ENCODE peak calls at places on chromosome 16, in eight cellular contexts. Q, F, I, S, O, J, K and W are unnamed samples.

GRCh38 chr16:14056970-14057369 is 14.1 kb upstream of the MRTFB start:
- DNase-seq in K (peak), S (no peak), O (no peak), F (no peak), J (no peak), Q (no peak), I (no peak), W (no peak)

GRCh38 chr16:9302102-9302501 is 210.7 kb downstream of the HAPSTR1 start:
- DNase-seq in F (no peak), J (no peak), Q (no peak), K (no peak), O (no peak), S (no peak), I (no peak), W (no peak)

GRCh38 chr16:88288303-88288702 is 94.5 kb upstream of the ZNF469 start:
- DNase-seq in I (no peak), K (no peak), J (no peak), S (no peak), F (no peak), Q (no peak), O (no peak), W (no peak)

GRCh38 chr16:30585022-30585399 is 486 bp downstream of the ZNF785 start:
- DNase-seq in K (no peak), F (peak), Q (no peak), O (no peak), S (no peak), J (no peak), I (peak), W (peak)

GRCh38 chr16:51816929-51817328 is 665.9 kb upstream of the SALL1 start:
- DNase-seq in K (no peak), F (no peak), S (no peak), Q (no peak), I (no peak), J (no peak), O (no peak), W (no peak)

GRCh38 chr16:22648141-22648540 is 137.4 kb downstream of the NPIPB5 start:
- DNase-seq in Q (no peak), O (no peak), K (no peak), F (no peak), S (no peak), I (no peak), J (no peak), W (no peak)

GRCh38 chr16:74901606-74902005 is 83.3 kb downstream of the WDR59 start:
- DNase-seq in I (no peak), F (no peak), K (no peak), Q (no peak), O (no peak), S (no peak), J (no peak), W (no peak)

GRCh38 chr16:56614549-56614991 is 6.2 kb downstream of the MT2A start:
- DNase-seq in J (no peak), O (peak), F (no peak), S (peak), I (peak), K (peak), Q (no peak), W (no peak)

GRCh38 chr16:29198231-29198630 is 208.3 kb downstream of the NPIPB11 start:
- DNase-seq in K (no peak), F (no peak), I (no peak), O (no peak), J (no peak), Q (no peak), S (no peak), W (no peak)

GRCh38 chr16:64225696-64226095 is 896.2 kb downstream of the CDH11 start:
- DNase-seq in J (no peak), I (no peak), S (no peak), O (no peak), Q (no peak), K (no peak), F (no peak), W (no peak)

GRCh38 chr16:72997141-72997542 is 50.8 kb downstream of the ZFHX3 start:
- DNase-seq in S (peak), I (peak), K (no peak), Q (no peak), F (no peak), J (no peak), O (no peak), W (no peak)

GRCh38 chr16:75088934-75089333 is 27.6 kb downstream of the LDHD start:
- DNase-seq in I (no peak), O (no peak), K (no peak), J (no peak), Q (no peak), S (no peak), F (no peak), W (no peak)

GRCh38 chr16:25006504-25007055 is 8.6 kb downstream of the ARHGAP17 start:
- DNase-seq in F (no peak), K (peak), O (peak), S (peak), Q (no peak), J (no peak), I (no peak), W (no peak)

GRCh38 chr16:23132921-23133532 is 16.2 kb downstream of the USP31 start:
- DNase-seq in S (no peak), J (no peak), I (no peak), Q (no peak), O (no peak), F (no peak), K (peak), W (no peak)

GRCh38 chr16:75477680-75478473 is 13.4 kb upstream of the TMEM170A start:
- DNase-seq in S (no peak), O (no peak), I (peak), K (no peak), J (no peak), Q (no peak), F (no peak), W (no peak)

GRCh38 chr16:31090540-31090939 is 1.8 kb upstream of the PRSS53 start:
- DNase-seq in S (peak), J (no peak), I (no peak), O (no peak), F (no peak), Q (no peak), K (no peak), W (no peak)

GRCh38 chr16:30526137-30526822 is at the start of gene ZNF768:
- DNase-seq in S (peak), K (peak), Q (no peak), O (peak), F (peak), J (no peak), I (peak), W (peak)

GRCh38 chr16:68644715-68645493 is at the start of gene CDH3:
- DNase-seq in Q (peak), S (peak), I (peak), J (no peak), O (no peak), F (peak), K (no peak), W (peak)

GRCh38 chr16:28933176-28933575 is 1.4 kb downstream of the CD19 start:
- DNase-seq in I (no peak), S (no peak), J (no peak), F (no peak), K (no peak), Q (no peak), O (no peak), W (no peak)

GRCh38 chr16:54538241-54538640 is 251.7 kb upstream of the IRX3 start:
- DNase-seq in O (no peak), S (no peak), J (no peak), Q (no peak), F (no peak), K (no peak), I (no peak), W (peak)
- TF ChIP-seq CTCF in O (no peak), S (no peak), J (no peak), Q (no peak), F (no peak), K (no peak), I (no peak), W (peak)

GRCh38 chr16:86231996-86232350 is 278.4 kb upstream of the FOXF1 start:
- DNase-seq in I (no peak), K (no peak), S (no peak), O (no peak), F (no peak), J (no peak), Q (no peak), W (no peak)
- TF ChIP-seq EZH2 in I (no peak), K (no peak), S (no peak), O (no peak), F (no peak), J (no peak), Q (no peak), W (no peak)

DNA sequence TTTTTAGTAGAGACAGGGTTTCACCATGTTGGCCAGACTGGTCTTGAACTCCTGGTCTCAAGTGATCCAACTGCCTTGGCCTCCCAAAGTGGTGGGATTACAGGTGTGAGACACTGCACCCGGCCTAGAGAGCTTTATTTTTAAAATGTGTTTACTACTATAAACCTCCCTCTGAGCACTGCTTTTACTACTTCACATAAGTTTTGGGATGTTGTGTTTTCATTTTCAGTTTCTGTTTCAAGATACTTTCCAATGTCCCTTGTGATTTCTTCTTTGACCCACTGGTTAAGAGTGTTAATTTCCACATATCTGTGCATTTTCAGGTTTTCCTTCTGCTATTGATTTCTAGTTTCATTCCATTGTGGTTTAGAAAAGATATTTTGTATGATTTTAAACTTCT is 74.5 kb downstream of the NETO2 start:
- DNase-seq in S (no peak), O (no peak), Q (no peak), J (peak), F (no peak), I (no peak), K (no peak), W (no peak)
- H2AFZ ChIP-seq in S (no peak), O (no peak), Q (no peak), J (peak), F (no peak), I (no peak), K (no peak), W (no peak)

DNA sequence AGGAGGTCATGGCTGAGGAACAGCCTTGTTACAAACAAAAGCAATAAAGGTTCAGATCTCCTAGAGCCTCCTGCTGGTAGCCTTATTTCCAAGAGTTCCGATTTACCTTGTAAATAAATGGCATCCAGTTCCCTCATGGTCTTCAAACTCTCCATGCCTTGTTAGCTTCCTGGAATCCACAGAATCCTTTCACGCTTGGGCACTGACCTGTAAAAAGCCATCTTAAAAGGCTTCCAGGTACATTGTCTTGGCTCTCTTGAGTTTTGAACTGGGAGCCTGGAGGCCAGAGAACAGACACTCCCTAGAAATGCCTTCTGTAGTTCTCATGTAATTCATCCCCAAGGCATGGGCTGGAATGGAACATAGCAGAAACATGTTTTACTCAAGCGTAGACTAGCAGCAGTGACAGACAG is 207.9 kb downstream of the SNX29 start:
- DNase-seq in F (no peak), Q (no peak), I (no peak), J (no peak), K (no peak), S (no peak), O (no peak), W (peak)
- TF ChIP-seq CTCF in F (no peak), Q (no peak), I (no peak), J (no peak), K (no peak), S (no peak), O (no peak), W (no peak)

DNA sequence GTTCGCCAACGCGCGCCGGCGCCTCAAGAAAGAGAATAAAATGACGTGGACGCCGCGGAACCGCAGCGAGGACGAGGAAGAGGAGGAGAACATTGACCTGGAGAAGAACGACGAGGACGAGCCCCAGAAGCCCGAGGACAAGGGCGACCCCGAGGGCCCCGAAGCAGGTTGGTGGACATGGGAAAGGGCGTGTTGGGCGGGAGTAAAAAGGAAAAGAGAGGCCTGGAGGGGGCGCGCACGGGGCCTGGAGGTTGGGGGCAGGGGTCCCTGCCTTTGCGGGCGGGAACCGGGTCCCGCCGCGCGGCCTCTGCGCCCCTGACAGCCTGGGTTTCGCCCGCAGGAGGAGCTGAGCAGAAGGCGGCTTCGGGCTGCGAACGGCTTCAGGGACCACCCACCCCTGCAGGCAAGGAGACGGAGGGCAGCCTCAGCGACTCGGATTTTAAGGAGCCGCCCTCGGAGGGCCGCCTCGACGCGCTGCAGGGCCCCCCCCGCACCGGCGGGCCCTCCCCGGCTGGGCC is 2.1 kb downstream of the IRX5 start:
- DNase-seq in F (peak), I (no peak), K (no peak), J (no peak), Q (no peak), S (no peak), O (no peak), W (peak)
- TF ChIP-seq EZH2 in F (peak), I (no peak), K (peak), J (no peak), Q (no peak), S (no peak), O (no peak), W (peak)

GRCh38 chr16:27421961-27422740 is 20.2 kb downstream of the IL21R start:
- DNase-seq in I (no peak), F (no peak), S (no peak), O (no peak), K (no peak), J (no peak), Q (no peak), W (no peak)

GRCh38 chr16:27414803-27415431 is 12.9 kb downstream of the IL21R start:
- DNase-seq in Q (no peak), O (no peak), F (no peak), S (no peak), J (no peak), K (no peak), I (no peak), W (no peak)

DNA sequence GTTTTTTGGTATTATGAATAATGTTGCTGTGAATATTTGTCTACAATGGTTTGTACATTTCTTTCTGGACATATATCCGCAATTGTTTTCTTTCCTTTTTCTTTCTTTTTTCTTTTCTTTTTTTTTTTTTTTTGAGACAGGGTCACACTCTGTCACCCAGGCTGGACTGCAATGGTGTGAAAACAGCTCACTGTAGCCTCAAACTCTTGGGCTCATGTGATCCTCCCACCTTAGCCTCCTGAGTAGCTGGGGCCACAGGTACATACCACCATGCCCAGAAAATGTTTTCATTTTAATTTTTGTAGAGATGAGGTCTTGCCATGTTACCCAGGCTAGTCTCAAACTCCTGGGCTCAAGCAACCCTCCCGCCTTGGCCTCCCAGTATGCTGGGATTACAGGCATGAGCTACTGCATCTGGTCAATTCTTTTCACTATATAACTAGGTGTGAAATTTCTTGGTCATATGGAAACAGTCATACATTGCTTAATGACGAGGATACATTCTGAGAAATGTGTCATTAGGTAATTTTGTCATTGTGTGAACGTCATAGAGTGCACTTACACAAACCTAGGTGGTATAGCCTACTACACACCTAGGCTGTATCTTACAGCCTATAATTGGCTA is 15.2 kb downstream of the IL21R start:
- DNase-seq in J (no peak), O (no peak), F (no peak), K (no peak), Q (no peak), I (no peak), S (no peak), W (no peak)
- H2AFZ ChIP-seq in J (no peak), O (no peak), F (no peak), K (no peak), Q (no peak), I (no peak), S (no peak), W (no peak)

GRCh38 chr16:1180772-1181714 is 28.1 kb downstream of the CACNA1H start:
- DNase-seq in F (no peak), Q (no peak), K (no peak), I (no peak), S (no peak), J (no peak), O (no peak), W (peak)
- TF ChIP-seq CTCF in F (peak), Q (no peak), K (no peak), I (peak), S (no peak), J (no peak), O (peak), W (peak)

GRCh38 chr16:17470002-17470870 is 524 bp downstream of the XYLT1 start:
- DNase-seq in O (no peak), S (no peak), Q (no peak), J (peak), I (no peak), F (no peak), K (no peak), W (peak)
- TF ChIP-seq EZH2 in O (no peak), S (no peak), Q (no peak), J (no peak), I (no peak), F (no peak), K (peak), W (no peak)

GRCh38 chr16:90011196-90011819 is 7.9 kb downstream of the DBNDD1 start:
- DNase-seq in O (no peak), K (no peak), J (no peak), F (no peak), Q (no peak), S (no peak), I (no peak), W (no peak)

GRCh38 chr16:90007015-90007414 is 12.2 kb downstream of the DBNDD1 start:
- DNase-seq in I (no peak), S (no peak), K (no peak), O (no peak), J (no peak), Q (no peak), F (no peak), W (no peak)

GRCh38 chr16:90010676-90011075 is 8.6 kb downstream of the DBNDD1 start:
- DNase-seq in I (no peak), Q (no peak), S (no peak), F (no peak), J (no peak), O (no peak), K (no peak), W (no peak)

GRCh38 chr16:90008708-90009145 is 10.5 kb downstream of the DBNDD1 start:
- DNase-seq in Q (no peak), K (no peak), O (no peak), F (no peak), J (no peak), I (no peak), S (no peak), W (no peak)

DNA sequence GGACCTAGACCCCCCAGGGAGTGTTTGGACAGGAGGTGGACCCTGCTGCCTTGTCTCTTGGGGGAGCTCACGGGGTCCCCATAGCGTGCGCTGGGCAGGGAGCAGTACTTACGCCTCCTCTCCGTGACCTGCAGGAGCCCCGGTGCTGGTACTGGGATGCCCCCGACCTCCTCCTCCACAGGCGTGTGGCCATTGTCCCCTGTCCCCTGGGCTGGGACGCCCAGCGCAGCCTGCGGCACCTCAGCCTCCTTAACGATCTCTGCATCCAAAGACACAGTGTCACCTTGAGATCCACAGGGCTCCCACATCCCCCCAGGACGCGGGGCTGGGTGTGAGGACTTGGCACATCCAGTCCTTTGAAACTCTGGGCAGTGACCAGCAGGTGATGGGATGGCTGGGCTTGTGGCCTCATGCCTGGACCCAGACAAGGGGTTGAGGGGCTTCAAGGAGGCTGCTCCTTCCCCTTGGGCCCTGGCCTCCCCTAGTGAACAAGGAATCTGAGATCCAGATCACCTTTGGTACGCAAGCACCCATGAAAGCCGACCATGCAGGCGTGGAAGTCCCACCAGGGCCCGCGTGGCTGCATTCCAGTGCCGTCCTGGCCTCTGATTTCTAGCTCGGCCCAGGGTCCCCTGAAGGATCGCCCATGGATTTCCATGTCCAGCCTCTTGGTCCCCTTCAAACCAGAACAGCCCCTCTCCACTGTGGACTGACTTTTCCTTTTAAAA is 9.9 kb downstream of the DBNDD1 start:
- DNase-seq in O (no peak), S (no peak), Q (no peak), F (no peak), K (no peak), I (no peak), J (no peak), W (no peak)
- H2AFZ ChIP-seq in O (no peak), S (no peak), Q (no peak), F (no peak), K (no peak), I (no peak), J (no peak), W (no peak)